ENCODE peak calls at places on chromosomes 11 and 22, in nine cellular contexts. R, N, F, L, D, Y, S, B and U are unnamed samples.
A peak's percentile ranks its signal among the peaks of the same experiment; 100 is the strongest.

GRCh38 chr11:105224859-105225258 is 85.3 kb upstream of the CARD18 start:
- DNase-seq in R (no peak), N (no peak), F (no peak), L (no peak), D (no peak), Y (no peak), S (no peak), B (no peak), U (no peak)

GRCh38 chr22:43996981-43997265 is 27.2 kb upstream of the PARVB start:
- DNase-seq in R (no peak), N (no peak), F (no peak), L (no peak), D (no peak), Y (no peak), S (no peak), B (no peak), U (no peak)

GRCh38 chr11:129248618-129249017 is 56.5 kb upstream of the ARHGAP32 start:
- DNase-seq in R (peak; percentile 9), N (no peak), F (no peak), L (no peak), D (no peak), Y (no peak), S (peak; percentile 31), B (no peak), U (no peak)

GRCh38 chr11:57446055-57446454 is 14.3 kb upstream of the RTN4RL2 start:
- DNase-seq in R (no peak), N (no peak), F (no peak), L (no peak), D (no peak), Y (no peak), S (no peak), B (no peak), U (no peak)

GRCh38 chr11:70281114-70281729 is 10.7 kb downstream of the PPFIA1 start:
- DNase-seq in R (no peak), N (no peak), F (no peak), L (peak; percentile 57), D (peak; percentile 68), Y (peak; percentile 50), S (no peak), B (no peak), U (no peak)

GRCh38 chr11:111285205-111286079 is 12.9 kb upstream of the POU2AF3 start:
- DNase-seq in R (no peak), N (no peak), F (no peak), L (no peak), D (no peak), Y (no peak), S (no peak), B (no peak), U (no peak)

GRCh38 chr11:123176785-123177184 is 18.3 kb downstream of the CLMP start:
- DNase-seq in R (no peak), N (no peak), F (no peak), L (no peak), D (no peak), Y (no peak), S (no peak), B (no peak), U (no peak)

GRCh38 chr11:59164028-59164427 is 7.9 kb upstream of the DTX4 start:
- DNase-seq in R (no peak), N (no peak), F (no peak), L (no peak), D (no peak), Y (no peak), S (no peak), B (no peak), U (no peak)

GRCh38 chr11:14741195-14741594 is 97.6 kb downstream of the PDE3B start:
- DNase-seq in R (no peak), N (no peak), F (no peak), L (no peak), D (no peak), Y (no peak), S (no peak), B (no peak), U (no peak)

DNA sequence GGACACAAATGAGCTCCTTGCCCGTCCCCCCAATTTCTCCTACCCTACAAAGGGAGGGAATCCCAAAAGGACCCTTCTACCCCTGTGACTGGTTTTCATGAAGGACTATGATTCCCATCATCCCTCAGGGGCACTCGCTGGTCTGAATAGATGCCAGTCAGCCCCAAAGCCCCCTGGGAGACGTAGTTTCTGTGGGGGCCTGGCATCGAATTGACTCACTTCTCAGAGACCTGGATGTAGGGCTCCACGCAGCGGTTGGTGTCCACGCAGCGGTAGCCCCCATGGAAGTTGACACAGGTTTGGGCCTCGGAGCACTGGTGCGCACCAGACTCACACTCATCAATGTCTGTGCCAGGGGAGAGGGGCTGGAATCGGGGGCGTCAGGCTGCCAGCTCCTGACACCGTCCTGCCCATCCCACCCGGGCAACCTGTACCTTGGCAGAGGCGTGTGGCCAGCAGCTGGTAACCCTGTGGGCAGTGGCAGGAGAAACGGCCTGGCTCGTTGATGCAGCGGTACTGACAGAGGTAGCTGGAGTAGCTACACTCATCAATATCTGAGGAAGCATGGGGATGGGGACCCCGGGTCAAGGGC is 4.4 kb downstream of the EFEMP2 start:
- DNase-seq in R (no peak), N (no peak), F (no peak), L (no peak), D (peak; percentile 64), Y (no peak), S (peak; percentile 31), B (no peak), U (peak; percentile 33)
- H3K9me3 ChIP-seq in R (no peaks in the 10 kb centered on the region), N (no peaks in the 10 kb centered on the region), F (no peaks in the 10 kb centered on the region), L (no peaks in the 10 kb centered on the region), D (no peaks in the 10 kb centered on the region), Y (no peaks in the 10 kb centered on the region), S (no peaks in the 10 kb centered on the region), B (no peaks in the 10 kb centered on the region), U (no peaks in the 10 kb centered on the region)

DNA sequence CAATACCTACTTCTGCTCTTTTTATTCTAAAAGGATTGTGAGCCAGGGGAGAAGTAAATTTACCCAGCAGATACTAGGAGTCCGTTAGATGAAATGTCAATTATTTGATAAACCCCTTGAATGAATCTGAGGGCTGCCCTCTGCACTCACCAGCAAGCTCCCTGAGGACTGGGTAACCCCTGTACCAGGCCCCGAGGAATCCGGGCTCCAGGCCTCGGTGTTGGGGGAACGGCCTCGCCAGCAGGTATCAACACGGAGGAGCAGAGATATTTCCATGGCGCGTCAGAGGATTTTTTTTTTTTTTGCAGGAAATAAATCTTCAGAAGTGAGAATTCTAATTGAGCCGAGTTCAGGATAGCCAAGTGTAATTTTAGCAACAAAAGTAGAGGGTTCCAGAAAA is 1408.8 kb downstream of the BRD1 start:
- DNase-seq in R (no peak), N (no peak), F (no peak), L (no peak), D (no peak), Y (no peak), S (no peak), B (no peak), U (no peak)
- H3K9me3 ChIP-seq in R (no peaks in the 10 kb centered on the region), N (no peaks in the 10 kb centered on the region), F (no peaks in the 10 kb centered on the region), L (no peaks in the 10 kb centered on the region), D (no peaks in the 10 kb centered on the region), Y (no peaks in the 10 kb centered on the region), S (no peaks in the 10 kb centered on the region), B (no peaks in the 10 kb centered on the region), U (no peaks in the 10 kb centered on the region)

GRCh38 chr22:47450876-47451475 is 688.5 kb downstream of the TBC1D22A start:
- DNase-seq in R (no peak), N (no peak), F (no peak), L (no peak), D (no peak), Y (no peak), S (no peak), B (no peak), U (no peak)

GRCh38 chr22:47446821-47447810 is 684.7 kb downstream of the TBC1D22A start:
- DNase-seq in R (no peak), N (peak; percentile 12), F (no peak), L (no peak), D (no peak), Y (no peak), S (no peak), B (no peak), U (peak; percentile 15)

GRCh38 chr22:47449508-47450270 is 687.2 kb downstream of the TBC1D22A start:
- DNase-seq in R (no peak), N (no peak), F (no peak), L (no peak), D (no peak), Y (no peak), S (no peak), B (no peak), U (no peak)

GRCh38 chr22:47446331-47446730 is 683.9 kb downstream of the TBC1D22A start:
- DNase-seq in R (no peak), N (peak; percentile 1), F (no peak), L (no peak), D (no peak), Y (no peak), S (no peak), B (no peak), U (no peak)

DNA sequence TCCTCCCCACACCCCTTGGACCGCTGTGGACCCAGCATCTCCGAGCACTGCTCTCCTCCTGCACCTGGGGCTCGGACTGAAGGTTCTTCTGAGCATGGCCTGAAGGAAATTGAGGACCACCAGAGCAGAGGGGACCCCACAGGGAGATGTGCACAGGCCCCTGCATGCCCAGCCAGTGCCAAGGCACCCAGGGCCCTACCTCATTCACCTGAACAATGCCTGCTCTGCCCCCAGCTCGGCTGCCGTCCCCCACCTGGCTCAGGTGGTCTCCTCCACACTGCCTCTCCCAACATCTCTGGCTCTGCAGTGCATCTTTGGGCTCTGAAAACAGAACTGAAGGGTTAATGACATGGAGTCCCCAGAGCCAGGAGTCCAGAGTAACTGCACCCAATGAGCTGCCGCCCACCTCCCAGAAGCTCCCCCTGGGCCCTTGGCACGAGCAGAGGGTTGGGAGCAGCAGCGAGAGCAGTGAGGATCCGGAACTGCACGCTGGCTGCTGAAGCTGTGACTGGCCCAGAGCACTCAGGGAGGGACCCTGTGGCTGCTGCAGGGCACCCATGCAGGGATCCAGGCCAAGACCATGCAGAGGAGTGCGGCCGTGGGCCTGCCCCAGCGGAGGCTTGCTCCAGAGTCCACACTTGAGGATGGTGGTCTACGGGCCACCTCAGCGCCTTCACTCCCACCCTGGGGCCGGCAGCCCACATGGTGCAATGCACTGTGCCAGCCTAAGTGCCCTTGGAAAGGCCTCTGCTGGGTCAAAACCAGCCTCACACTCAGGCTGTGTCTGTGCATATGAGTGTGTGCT is 686.0 kb downstream of the TBC1D22A start:
- DNase-seq in R (no peak), N (peak; percentile 7), F (no peak), L (no peak), D (no peak), Y (no peak), S (no peak), B (no peak), U (no peak)
- H3K9me3 ChIP-seq in R (no peaks in the 10 kb centered on the region), N (no peaks in the 10 kb centered on the region), F (no peaks in the 10 kb centered on the region), L (no peaks in the 10 kb centered on the region), D (no peaks in the 10 kb centered on the region), Y (peaks cover 4% of the 10 kb centered on the region), S (peaks cover 9% of the 10 kb centered on the region), B (no peaks in the 10 kb centered on the region), U (no peaks in the 10 kb centered on the region)

GRCh38 chr22:47389201-47389600 is 626.8 kb downstream of the TBC1D22A start:
- DNase-seq in R (no peak), N (no peak), F (no peak), L (no peak), D (no peak), Y (no peak), S (no peak), B (no peak), U (no peak)
- H3K9me3 ChIP-seq in R (no peaks in the 10 kb centered on the region), N (no peaks in the 10 kb centered on the region), F (no peaks in the 10 kb centered on the region), L (no peaks in the 10 kb centered on the region), D (no peaks in the 10 kb centered on the region), Y (no peaks in the 10 kb centered on the region), S (no peaks in the 10 kb centered on the region), B (no peaks in the 10 kb centered on the region), U (no peaks in the 10 kb centered on the region)